ENCODE peak calls at places on chromosomes 6 and 20, in five cellular contexts. One of them, this sample, is unnamed.

GRCh38 chr20:59723108-59723500 is 118.8 kb downstream of the PHACTR3 start:
- DNase-seq in A549: no peak
- DNase-seq in MM.1S: no peak
- DNase-seq in AG20443: no peak
- DNase-seq in tibial artery: peak; percentile 33
- DNase-seq in this sample: no peak

GRCh38 chr20:25867776-25868649 is 171.4 kb upstream of the ZNF337 start:
- DNase-seq in A549: peak; percentile 55
- DNase-seq in MM.1S: peak; percentile 40
- DNase-seq in AG20443: peak; percentile 88
- DNase-seq in tibial artery: peak; percentile 85
- DNase-seq in this sample: peak; percentile 45

GRCh38 chr20:8427419-8428065 is 295.5 kb downstream of the PLCB1 start:
- DNase-seq in A549: no peak
- DNase-seq in MM.1S: no peak
- DNase-seq in AG20443: no peak
- DNase-seq in tibial artery: no peak
- DNase-seq in this sample: no peak

GRCh38 chr6:94487371-94487770 is 1068.0 kb upstream of the EPHA7 start:
- DNase-seq in A549: no peak
- DNase-seq in MM.1S: no peak
- DNase-seq in AG20443: no peak
- DNase-seq in tibial artery: no peak
- DNase-seq in this sample: no peak

GRCh38 chr6:30854641-30855040 is 29.7 kb upstream of the DDR1 start:
- DNase-seq in A549: no peak
- DNase-seq in MM.1S: no peak
- DNase-seq in AG20443: no peak
- DNase-seq in tibial artery: no peak
- DNase-seq in this sample: no peak

GRCh38 chr6:156628805-156629204 is 148.4 kb upstream of the ARID1B start:
- DNase-seq in A549: no peak
- DNase-seq in MM.1S: no peak
- DNase-seq in AG20443: no peak
- DNase-seq in tibial artery: no peak
- DNase-seq in this sample: no peak

GRCh38 chr20:6468751-6469150 is 298.7 kb upstream of the BMP2 start:
- DNase-seq in A549: no peak
- DNase-seq in MM.1S: no peak
- DNase-seq in AG20443: no peak
- DNase-seq in tibial artery: no peak
- DNase-seq in this sample: no peak

GRCh38 chr20:24135786-24136185 is 147.2 kb upstream of the GGTLC1 start:
- DNase-seq in A549: no peak
- DNase-seq in MM.1S: no peak
- DNase-seq in AG20443: no peak
- DNase-seq in tibial artery: no peak
- DNase-seq in this sample: no peak

GRCh38 chr20:57824909-57825308 is 115.1 kb upstream of the PMEPA1 start:
- DNase-seq in A549: no peak
- DNase-seq in MM.1S: no peak
- DNase-seq in AG20443: no peak
- DNase-seq in tibial artery: no peak
- DNase-seq in this sample: no peak

GRCh38 chr6:46930331-46930730 is 8.6 kb upstream of the ADGRF5 start:
- DNase-seq in A549: no peak
- DNase-seq in MM.1S: no peak
- DNase-seq in AG20443: no peak
- DNase-seq in tibial artery: no peak
- DNase-seq in this sample: no peak

GRCh38 chr20:16222859-16223411 is 350.3 kb downstream of the KIF16B start:
- DNase-seq in A549: no peak
- DNase-seq in MM.1S: no peak
- DNase-seq in AG20443: peak; percentile 12
- DNase-seq in tibial artery: no peak
- DNase-seq in this sample: no peak

GRCh38 chr6:157520986-157521664 is 140.1 kb downstream of the ZDHHC14 start:
- DNase-seq in A549: no peak
- DNase-seq in MM.1S: no peak
- DNase-seq in AG20443: no peak
- DNase-seq in tibial artery: no peak
- DNase-seq in this sample: no peak

GRCh38 chr6:110523461-110524021 is 47.1 kb upstream of the SLC22A16 start:
- DNase-seq in A549: no peak
- DNase-seq in MM.1S: no peak
- DNase-seq in AG20443: no peak
- DNase-seq in tibial artery: no peak
- DNase-seq in this sample: no peak

GRCh38 chr6:2961971-2962370 is 9.4 kb downstream of the SERPINB6 start:
- DNase-seq in A549: no peak
- DNase-seq in MM.1S: peak; percentile 36
- DNase-seq in AG20443: no peak
- DNase-seq in tibial artery: no peak
- DNase-seq in this sample: no peak

GRCh38 chr20:64224344-64225165 is 31.0 kb upstream of the PCMTD2 start:
- DNase-seq in A549: no peak
- DNase-seq in MM.1S: no peak
- DNase-seq in AG20443: peak; percentile 95
- DNase-seq in tibial artery: no peak
- DNase-seq in this sample: peak; percentile 88

GRCh38 chr6:154661751-154662150 is 71.5 kb upstream of the SCAF8 start:
- DNase-seq in A549: no peak
- DNase-seq in MM.1S: no peak
- DNase-seq in AG20443: no peak
- DNase-seq in tibial artery: no peak
- DNase-seq in this sample: peak; percentile 6